ENCODE peak calls at places on chromosomes 16 and 17, in seven cellular contexts. One of them, this sample, is unnamed.
A peak's percentile ranks its signal among the peaks of the same experiment; 100 is the strongest.

GRCh38 chr16:81797443-81797842 is 18.4 kb downstream of the PLCG2 start:
- DNase-seq in HTR-8/SVneo: no peak
- DNase-seq in EL: no peak
- DNase-seq in IMR-90: no peak
- DNase-seq in activated CD8-positive, alpha-beta T cell treated with anti-CD3 and anti-CD28 coated beads for 36 hours: peak; percentile 48
- DNase-seq in non-pigmented ciliary epithelial cell: no peak
- DNase-seq in EH: no peak
- DNase-seq in this sample: peak; percentile 84

GRCh38 chr17:44859701-44860100 is 12.0 kb downstream of the HIGD1B start:
- DNase-seq in HTR-8/SVneo: no peak
- DNase-seq in EL: no peak
- DNase-seq in IMR-90: no peak
- DNase-seq in activated CD8-positive, alpha-beta T cell treated with anti-CD3 and anti-CD28 coated beads for 36 hours: no peak
- DNase-seq in non-pigmented ciliary epithelial cell: no peak
- DNase-seq in EH: no peak
- DNase-seq in this sample: no peak

GRCh38 chr17:27218041-27218440 is 75.9 kb upstream of the WSB1 start:
- DNase-seq in HTR-8/SVneo: no peak
- DNase-seq in EL: no peak
- DNase-seq in IMR-90: no peak
- DNase-seq in activated CD8-positive, alpha-beta T cell treated with anti-CD3 and anti-CD28 coated beads for 36 hours: no peak
- DNase-seq in non-pigmented ciliary epithelial cell: no peak
- DNase-seq in EH: no peak
- DNase-seq in this sample: no peak

GRCh38 chr17:8586766-8587165 is 43.8 kb downstream of the MYH10 start:
- DNase-seq in HTR-8/SVneo: no peak
- DNase-seq in EL: no peak
- DNase-seq in IMR-90: no peak
- DNase-seq in activated CD8-positive, alpha-beta T cell treated with anti-CD3 and anti-CD28 coated beads for 36 hours: no peak
- DNase-seq in non-pigmented ciliary epithelial cell: no peak
- DNase-seq in EH: no peak
- DNase-seq in this sample: no peak

GRCh38 chr17:2054262-2054739 is 602 bp upstream of the HIC1 start:
- DNase-seq in HTR-8/SVneo: no peak
- DNase-seq in EL: peak; percentile 73
- DNase-seq in IMR-90: peak; percentile 55
- DNase-seq in activated CD8-positive, alpha-beta T cell treated with anti-CD3 and anti-CD28 coated beads for 36 hours: peak; percentile 73
- DNase-seq in non-pigmented ciliary epithelial cell: no peak
- DNase-seq in EH: peak; percentile 73
- DNase-seq in this sample: peak; percentile 34

GRCh38 chr16:65336169-65336568 is 214.3 kb upstream of the CDH11 start:
- DNase-seq in HTR-8/SVneo: no peak
- DNase-seq in EL: peak; percentile 93
- DNase-seq in IMR-90: peak; percentile 77
- DNase-seq in activated CD8-positive, alpha-beta T cell treated with anti-CD3 and anti-CD28 coated beads for 36 hours: no peak
- DNase-seq in non-pigmented ciliary epithelial cell: peak; percentile 76
- DNase-seq in EH: peak; percentile 97
- DNase-seq in this sample: no peak

GRCh38 chr17:32854177-32854576 is 22.7 kb downstream of the MYO1D start:
- DNase-seq in HTR-8/SVneo: no peak
- DNase-seq in EL: no peak
- DNase-seq in IMR-90: no peak
- DNase-seq in activated CD8-positive, alpha-beta T cell treated with anti-CD3 and anti-CD28 coated beads for 36 hours: no peak
- DNase-seq in non-pigmented ciliary epithelial cell: no peak
- DNase-seq in EH: peak; percentile 10
- DNase-seq in this sample: no peak

GRCh38 chr17:46044286-46044928 is 45.4 kb downstream of the STH start:
- DNase-seq in HTR-8/SVneo: peak; percentile 84
- DNase-seq in EL: peak; percentile 89
- DNase-seq in IMR-90: peak; percentile 87
- DNase-seq in activated CD8-positive, alpha-beta T cell treated with anti-CD3 and anti-CD28 coated beads for 36 hours: peak; percentile 75
- DNase-seq in non-pigmented ciliary epithelial cell: peak; percentile 81
- DNase-seq in EH: peak; percentile 89
- DNase-seq in this sample: peak; percentile 68

GRCh38 chr16:15046692-15047376 is 9.0 kb downstream of the NTAN1 start:
- DNase-seq in HTR-8/SVneo: no peak
- DNase-seq in EL: no peak
- DNase-seq in IMR-90: no peak
- DNase-seq in activated CD8-positive, alpha-beta T cell treated with anti-CD3 and anti-CD28 coated beads for 36 hours: no peak
- DNase-seq in non-pigmented ciliary epithelial cell: no peak
- DNase-seq in EH: no peak
- DNase-seq in this sample: no peak

GRCh38 chr17:81487487-81488275 is 24.9 kb downstream of the ACTG1 start:
- DNase-seq in HTR-8/SVneo: peak; percentile 95
- DNase-seq in EL: peak; percentile 79
- DNase-seq in IMR-90: peak; percentile 60
- DNase-seq in activated CD8-positive, alpha-beta T cell treated with anti-CD3 and anti-CD28 coated beads for 36 hours: peak; percentile 81
- DNase-seq in non-pigmented ciliary epithelial cell: no peak
- DNase-seq in EH: peak; percentile 77
- DNase-seq in this sample: peak; percentile 74

GRCh38 chr17:72038427-72038826 is 82.4 kb upstream of the SOX9 start:
- DNase-seq in HTR-8/SVneo: no peak
- DNase-seq in EL: no peak
- DNase-seq in IMR-90: no peak
- DNase-seq in activated CD8-positive, alpha-beta T cell treated with anti-CD3 and anti-CD28 coated beads for 36 hours: no peak
- DNase-seq in non-pigmented ciliary epithelial cell: no peak
- DNase-seq in EH: no peak
- DNase-seq in this sample: no peak

GRCh38 chr17:80942360-80943345 is 49.0 kb upstream of the CHMP6 start:
- DNase-seq in HTR-8/SVneo: no peak
- DNase-seq in EL: peak; percentile 19
- DNase-seq in IMR-90: peak; percentile 82
- DNase-seq in activated CD8-positive, alpha-beta T cell treated with anti-CD3 and anti-CD28 coated beads for 36 hours: no peak
- DNase-seq in non-pigmented ciliary epithelial cell: no peak
- DNase-seq in EH: peak; percentile 88
- DNase-seq in this sample: no peak

GRCh38 chr17:17580662-17581470 is 10.6 kb downstream of the PEMT start:
- DNase-seq in HTR-8/SVneo: no peak
- DNase-seq in EL: peak; percentile 34
- DNase-seq in IMR-90: peak; percentile 27
- DNase-seq in activated CD8-positive, alpha-beta T cell treated with anti-CD3 and anti-CD28 coated beads for 36 hours: no peak
- DNase-seq in non-pigmented ciliary epithelial cell: no peak
- DNase-seq in EH: peak; percentile 46
- DNase-seq in this sample: peak; percentile 19

GRCh38 chr17:77216435-77216980 is 75.7 kb downstream of the SEC14L1 start:
- DNase-seq in HTR-8/SVneo: no peak
- DNase-seq in EL: no peak
- DNase-seq in IMR-90: no peak
- DNase-seq in activated CD8-positive, alpha-beta T cell treated with anti-CD3 and anti-CD28 coated beads for 36 hours: no peak
- DNase-seq in non-pigmented ciliary epithelial cell: no peak
- DNase-seq in EH: no peak
- DNase-seq in this sample: no peak

GRCh38 chr17:17816240-17816814 is 20.5 kb downstream of the SREBF1 start:
- DNase-seq in HTR-8/SVneo: no peak
- DNase-seq in EL: no peak
- DNase-seq in IMR-90: no peak
- DNase-seq in activated CD8-positive, alpha-beta T cell treated with anti-CD3 and anti-CD28 coated beads for 36 hours: no peak
- DNase-seq in non-pigmented ciliary epithelial cell: no peak
- DNase-seq in EH: no peak
- DNase-seq in this sample: no peak

GRCh38 chr17:78081551-78081950 is 47.0 kb downstream of the TMC6 start:
- DNase-seq in HTR-8/SVneo: no peak
- DNase-seq in EL: no peak
- DNase-seq in IMR-90: no peak
- DNase-seq in activated CD8-positive, alpha-beta T cell treated with anti-CD3 and anti-CD28 coated beads for 36 hours: no peak
- DNase-seq in non-pigmented ciliary epithelial cell: no peak
- DNase-seq in EH: no peak
- DNase-seq in this sample: no peak

GRCh38 chr17:58520843-58521430 is 6.5 kb upstream of the MTMR4 start:
- DNase-seq in HTR-8/SVneo: no peak
- DNase-seq in EL: peak; percentile 35
- DNase-seq in IMR-90: peak; percentile 13
- DNase-seq in activated CD8-positive, alpha-beta T cell treated with anti-CD3 and anti-CD28 coated beads for 36 hours: peak; percentile 27
- DNase-seq in non-pigmented ciliary epithelial cell: no peak
- DNase-seq in EH: peak; percentile 46
- DNase-seq in this sample: peak; percentile 41

GRCh38 chr17:53655591-53655990 is 167.1 kb upstream of the KIF2B start:
- DNase-seq in HTR-8/SVneo: peak; percentile 13
- DNase-seq in EL: peak; percentile 84
- DNase-seq in IMR-90: peak; percentile 25
- DNase-seq in activated CD8-positive, alpha-beta T cell treated with anti-CD3 and anti-CD28 coated beads for 36 hours: no peak
- DNase-seq in non-pigmented ciliary epithelial cell: no peak
- DNase-seq in EH: peak; percentile 13
- DNase-seq in this sample: no peak

GRCh38 chr17:47288531-47289116 is 35.0 kb downstream of the ITGB3 start:
- DNase-seq in HTR-8/SVneo: no peak
- DNase-seq in EL: peak; percentile 48
- DNase-seq in IMR-90: peak; percentile 69
- DNase-seq in activated CD8-positive, alpha-beta T cell treated with anti-CD3 and anti-CD28 coated beads for 36 hours: no peak
- DNase-seq in non-pigmented ciliary epithelial cell: no peak
- DNase-seq in EH: peak; percentile 43
- DNase-seq in this sample: peak; percentile 26

GRCh38 chr16:58366247-58367031 is 25.8 kb upstream of the GINS3 start:
- DNase-seq in HTR-8/SVneo: peak; percentile 41
- DNase-seq in EL: peak; percentile 36
- DNase-seq in IMR-90: peak; percentile 65
- DNase-seq in activated CD8-positive, alpha-beta T cell treated with anti-CD3 and anti-CD28 coated beads for 36 hours: no peak
- DNase-seq in non-pigmented ciliary epithelial cell: no peak
- DNase-seq in EH: peak; percentile 18
- DNase-seq in this sample: peak; percentile 46

GRCh38 chr17:40176409-40177110 is 710 bp upstream of the RAPGEFL1 start:
- DNase-seq in HTR-8/SVneo: no peak
- DNase-seq in EL: no peak
- DNase-seq in IMR-90: no peak
- DNase-seq in activated CD8-positive, alpha-beta T cell treated with anti-CD3 and anti-CD28 coated beads for 36 hours: no peak
- DNase-seq in non-pigmented ciliary epithelial cell: no peak
- DNase-seq in EH: no peak
- DNase-seq in this sample: no peak

GRCh38 chr17:29143894-29144293 is 36.3 kb downstream of the MYO18A start:
- DNase-seq in HTR-8/SVneo: no peak
- DNase-seq in EL: no peak
- DNase-seq in IMR-90: peak; percentile 28
- DNase-seq in activated CD8-positive, alpha-beta T cell treated with anti-CD3 and anti-CD28 coated beads for 36 hours: peak; percentile 54
- DNase-seq in non-pigmented ciliary epithelial cell: no peak
- DNase-seq in EH: peak; percentile 50
- DNase-seq in this sample: peak; percentile 84

GRCh38 chr16:71807905-71808592 is 585 bp downstream of the AP1G1 start:
- DNase-seq in HTR-8/SVneo: peak; percentile 44
- DNase-seq in EL: peak; percentile 42
- DNase-seq in IMR-90: peak; percentile 21
- DNase-seq in activated CD8-positive, alpha-beta T cell treated with anti-CD3 and anti-CD28 coated beads for 36 hours: peak; percentile 77
- DNase-seq in non-pigmented ciliary epithelial cell: no peak
- DNase-seq in EH: peak; percentile 57
- DNase-seq in this sample: peak; percentile 55

GRCh38 chr16:2769100-2769529 is 8.0 kb downstream of the ELOB start:
- DNase-seq in HTR-8/SVneo: no peak
- DNase-seq in EL: no peak
- DNase-seq in IMR-90: no peak
- DNase-seq in activated CD8-positive, alpha-beta T cell treated with anti-CD3 and anti-CD28 coated beads for 36 hours: no peak
- DNase-seq in non-pigmented ciliary epithelial cell: no peak
- DNase-seq in EH: no peak
- DNase-seq in this sample: no peak

GRCh38 chr16:55470533-55471371 is 8.2 kb upstream of the MMP2 start:
- DNase-seq in HTR-8/SVneo: no peak
- DNase-seq in EL: peak; percentile 71
- DNase-seq in IMR-90: no peak
- DNase-seq in activated CD8-positive, alpha-beta T cell treated with anti-CD3 and anti-CD28 coated beads for 36 hours: no peak
- DNase-seq in non-pigmented ciliary epithelial cell: no peak
- DNase-seq in EH: peak; percentile 77
- DNase-seq in this sample: peak; percentile 31

GRCh38 chr16:71894229-71894920 is 956 bp upstream of the IST1 start:
- DNase-seq in HTR-8/SVneo: peak; percentile 46
- DNase-seq in EL: peak; percentile 66
- DNase-seq in IMR-90: peak; percentile 76
- DNase-seq in activated CD8-positive, alpha-beta T cell treated with anti-CD3 and anti-CD28 coated beads for 36 hours: peak; percentile 59
- DNase-seq in non-pigmented ciliary epithelial cell: peak; percentile 38
- DNase-seq in EH: peak; percentile 74
- DNase-seq in this sample: peak; percentile 86

GRCh38 chr16:71467810-71468209 is 5.8 kb upstream of the ZNF23 start:
- DNase-seq in HTR-8/SVneo: peak; percentile 56
- DNase-seq in EL: peak; percentile 17
- DNase-seq in IMR-90: peak; percentile 28
- DNase-seq in activated CD8-positive, alpha-beta T cell treated with anti-CD3 and anti-CD28 coated beads for 36 hours: peak; percentile 45
- DNase-seq in non-pigmented ciliary epithelial cell: no peak
- DNase-seq in EH: peak; percentile 54
- DNase-seq in this sample: peak; percentile 62

GRCh38 chr16:71520550-71520949 is 5.7 kb upstream of the CHST4 start:
- DNase-seq in HTR-8/SVneo: peak; percentile 29
- DNase-seq in EL: peak; percentile 14
- DNase-seq in IMR-90: no peak
- DNase-seq in activated CD8-positive, alpha-beta T cell treated with anti-CD3 and anti-CD28 coated beads for 36 hours: no peak
- DNase-seq in non-pigmented ciliary epithelial cell: no peak
- DNase-seq in EH: no peak
- DNase-seq in this sample: no peak

GRCh38 chr16:85553436-85554113 is 59.5 kb upstream of the GSE1 start:
- DNase-seq in HTR-8/SVneo: no peak
- DNase-seq in EL: peak; percentile 73
- DNase-seq in IMR-90: peak; percentile 34
- DNase-seq in activated CD8-positive, alpha-beta T cell treated with anti-CD3 and anti-CD28 coated beads for 36 hours: peak; percentile 55
- DNase-seq in non-pigmented ciliary epithelial cell: no peak
- DNase-seq in EH: peak; percentile 68
- DNase-seq in this sample: peak; percentile 88

GRCh38 chr17:83149761-83150251 is 70.4 kb downstream of the METRNL start:
- DNase-seq in HTR-8/SVneo: no peak
- DNase-seq in EL: peak; percentile 37
- DNase-seq in IMR-90: peak; percentile 40
- DNase-seq in activated CD8-positive, alpha-beta T cell treated with anti-CD3 and anti-CD28 coated beads for 36 hours: no peak
- DNase-seq in non-pigmented ciliary epithelial cell: no peak
- DNase-seq in EH: peak; percentile 57
- DNase-seq in this sample: no peak